ENCODE peak calls at places on chromosomes 12 and 14, in four cellular contexts. A, X, G and D are unnamed samples.

GRCh38 chr12:19759229-19759628 is 319.9 kb downstream of the AEBP2 start:
- DNase-seq in A (no peak), G (no peak), X (no peak), D (no peak)

GRCh38 chr12:7061138-7061537 is 620 bp downstream of the C1S start:
- DNase-seq in A (peak; percentile 46), X (no peak), G (no peak), D (no peak)

GRCh38 chr14:37147310-37147875 is 25.0 kb downstream of the SLC25A21 start:
- DNase-seq in X (no peak), G (no peak), A (no peak), D (no peak)

GRCh38 chr14:23121401-23121800 is 2.3 kb upstream of the CEBPE start:
- DNase-seq in G (peak; percentile 69), X (no peak), A (peak; percentile 70), D (no peak)

GRCh38 chr14:64465208-64465821 is at the start of gene AKAP5:
- DNase-seq in G (peak; percentile 79), A (peak; percentile 98), X (no peak), D (peak; percentile 57)

GRCh38 chr14:29442720-29443119 is 484.9 kb downstream of the PRKD1 start:
- DNase-seq in A (no peak), G (no peak), X (no peak), D (no peak)

GRCh38 chr12:56086096-56086495 is 6.1 kb downstream of the ERBB3 start:
- DNase-seq in X (no peak), G (no peak), A (peak; percentile 19), D (no peak)

GRCh38 chr14:52551696-52552062 is 626 bp downstream of the TXNDC16 start:
- DNase-seq in X (no peak), G (peak; percentile 14), A (no peak), D (peak; percentile 2)

GRCh38 chr12:124311292-124312109 is 16.6 kb downstream of the RFLNA start:
- DNase-seq in A (peak; percentile 88), X (no peak), G (no peak), D (no peak)

GRCh38 chr14:33943081-33943480 is 7.8 kb downstream of the EGLN3 start:
- DNase-seq in G (no peak), A (no peak), X (no peak), D (no peak)

GRCh38 chr12:15474766-15475165 is 152.5 kb downstream of the PTPRO start:
- DNase-seq in X (no peak), G (no peak), A (no peak), D (no peak)

GRCh38 chr14:61315288-61315687 is 6.1 kb upstream of the PRKCH start:
- DNase-seq in A (no peak), G (no peak), X (no peak), D (no peak)

GRCh38 chr12:13889913-13890312 is 91.5 kb downstream of the GRIN2B start:
- DNase-seq in X (no peak), A (no peak), G (no peak), D (no peak)

GRCh38 chr12:95393191-95393790 is 80.7 kb upstream of the METAP2 start:
- DNase-seq in X (no peak), G (no peak), A (no peak), D (no peak)

GRCh38 chr12:132197581-132198281 is 53.5 kb downstream of the NOC4L start:
- DNase-seq in A (no peak), G (no peak), X (no peak), D (no peak)

GRCh38 chr14:23160924-23161522 is 22.4 kb downstream of the SLC7A8 start:
- DNase-seq in A (peak; percentile 90), X (peak; percentile 67), G (no peak), D (no peak)

GRCh38 chr12:66901136-66901932 is 222.5 kb upstream of the GRIP1 start:
- DNase-seq in G (peak; percentile 49), X (no peak), A (no peak), D (no peak)

GRCh38 chr12:38904932-38905479 is 385 bp downstream of the CPNE8 start:
- DNase-seq in X (peak; percentile 93), G (peak; percentile 7), A (peak; percentile 24), D (peak; percentile 9)

GRCh38 chr12:28777603-28778365 is 371.3 kb upstream of the FAR2 start:
- DNase-seq in A (no peak), G (no peak), X (no peak), D (no peak)

GRCh38 chr12:53074290-53074998 is 4.7 kb downstream of the SPRYD3 start:
- DNase-seq in X (no peak), A (peak; percentile 10), G (no peak), D (no peak)

GRCh38 chr14:95431199-95432145 is 85.0 kb downstream of the SYNE3 start:
- DNase-seq in X (no peak), A (peak; percentile 73), G (peak; percentile 38), D (no peak)

GRCh38 chr12:24227550-24227949 is 278.1 kb upstream of the SOX5 start:
- DNase-seq in A (no peak), X (no peak), G (no peak), D (no peak)

GRCh38 chr12:109571773-109572505 is 1.4 kb downstream of the MMAB start:
- DNase-seq in G (no peak), X (no peak), A (no peak), D (no peak)

GRCh38 chr12:118397693-118398440 is 21.5 kb downstream of the SUDS3 start:
- DNase-seq in A (no peak), X (no peak), G (no peak), D (no peak)

GRCh38 chr14:91302391-91302790 is 57.9 kb upstream of the GPR68 start:
- DNase-seq in G (no peak), X (no peak), A (no peak), D (no peak)

GRCh38 chr14:54637829-54638446 is 71.0 kb downstream of the SAMD4A start:
- DNase-seq in G (no peak), A (no peak), X (no peak), D (no peak)

GRCh38 chr14:91225025-91225424 is 19.5 kb downstream of the GPR68 start:
- DNase-seq in G (no peak), X (no peak), A (no peak), D (no peak)

GRCh38 chr14:75132374-75133086 is 5.7 kb upstream of the NEK9 start:
- DNase-seq in G (peak; percentile 57), A (peak; percentile 63), X (no peak), D (peak; percentile 40)